ENCODE peak calls at places on chromosomes 5 and 9, in four cellular contexts. Y, C, K and G are unnamed samples.

GRCh38 chr5:100706796-100707195 is 171.6 kb downstream of the FAM174A start:
- DNase-seq in Y (no peak), C (no peak), K (no peak), G (no peak)

GRCh38 chr9:123718188-123718587 is 211.7 kb downstream of the DENND1A start:
- DNase-seq in Y (no peak), C (no peak), K (no peak), G (no peak)

GRCh38 chr9:13444272-13444608 is 164.7 kb upstream of the MPDZ start:
- DNase-seq in Y (no peak), C (no peak), K (no peak), G (no peak)

GRCh38 chr5:179795863-179796833 is 2.4 kb downstream of the LTC4S start:
- DNase-seq in Y (peak), C (peak), K (peak), G (peak)

GRCh38 chr9:82555408-82555807 is 507.5 kb downstream of the RASEF start:
- DNase-seq in Y (no peak), C (no peak), K (no peak), G (no peak)

GRCh38 chr5:14138608-14139540 is 4.3 kb upstream of the TRIO start:
- DNase-seq in Y (no peak), C (no peak), K (no peak), G (no peak)

GRCh38 chr5:173825215-173825865 is 62.8 kb upstream of the CPEB4 start:
- DNase-seq in Y (no peak), C (no peak), K (no peak), G (no peak)

GRCh38 chr5:53161876-53162275 is 52.3 kb upstream of the MOCS2 start:
- DNase-seq in Y (no peak), C (no peak), K (no peak), G (no peak)

GRCh38 chr5:95843733-95844223 is 21.3 kb upstream of the GLRX start:
- DNase-seq in Y (no peak), C (peak), K (no peak), G (no peak)

GRCh38 chr9:34383904-34384303 is 7.2 kb upstream of the MYORG start:
- DNase-seq in Y (no peak), C (no peak), K (no peak), G (no peak)

GRCh38 chr5:55231476-55232193 is 1.8 kb downstream of the CCNO start:
- DNase-seq in Y (no peak), C (no peak), K (no peak), G (peak)

GRCh38 chr5:106127341-106127781 is 1543.4 kb downstream of the EFNA5 start:
- DNase-seq in Y (no peak), C (no peak), K (no peak), G (no peak)

GRCh38 chr5:143546394-143546793 is 142.9 kb upstream of the NR3C1 start:
- DNase-seq in Y (no peak), C (no peak), K (no peak), G (no peak)

GRCh38 chr5:53113947-53114346 is 4.4 kb upstream of the MOCS2 start:
- DNase-seq in Y (no peak), C (no peak), K (no peak), G (no peak)

GRCh38 chr5:132526974-132527564 is 16.3 kb downstream of the IL5 start:
- DNase-seq in Y (no peak), C (no peak), K (no peak), G (no peak)

GRCh38 chr9:81393985-81394811 is 295.1 kb downstream of the TLE1 start:
- DNase-seq in Y (no peak), C (peak), K (no peak), G (no peak)

GRCh38 chr9:6944093-6944551 is 186.3 kb downstream of the KDM4C start:
- DNase-seq in Y (no peak), C (no peak), K (no peak), G (no peak)

GRCh38 chr5:160293901-160294561 is 18.3 kb downstream of the CCNJL start:
- DNase-seq in Y (peak), C (no peak), K (no peak), G (no peak)

GRCh38 chr5:117065161-117065560 is 490.5 kb upstream of the SEMA6A start:
- DNase-seq in Y (no peak), C (no peak), K (no peak), G (no peak)

GRCh38 chr5:59351076-59351794 is 542.3 kb downstream of the PDE4D start:
- DNase-seq in Y (no peak), C (no peak), K (no peak), G (no peak)

GRCh38 chr5:16160706-16161105 is 18.9 kb downstream of the MARCHF11 start:
- DNase-seq in Y (no peak), C (no peak), K (no peak), G (peak)

GRCh38 chr5:94485017-94485517 is 133.3 kb downstream of the KIAA0825 start:
- DNase-seq in Y (no peak), C (no peak), K (no peak), G (no peak)

GRCh38 chr9:83544002-83544698 is 5.9 kb upstream of the FRMD3 start:
- DNase-seq in Y (no peak), C (no peak), K (no peak), G (peak)

GRCh38 chr5:173923236-173924104 is 35.3 kb downstream of the CPEB4 start:
- DNase-seq in Y (no peak), C (no peak), K (no peak), G (no peak)

GRCh38 chr9:111597852-111598729 is 1.4 kb downstream of the PTGR1 start:
- DNase-seq in Y (peak), C (peak), K (peak), G (peak)

GRCh38 chr5:116671211-116671736 is 96.7 kb upstream of the SEMA6A start:
- DNase-seq in Y (no peak), C (no peak), K (no peak), G (peak)

GRCh38 chr5:119055267-119055666 is 15.6 kb upstream of the DMXL1 start:
- DNase-seq in Y (no peak), C (no peak), K (no peak), G (no peak)

GRCh38 chr5:159850192-159850573 is 66.1 kb upstream of the ADRA1B start:
- DNase-seq in Y (no peak), C (no peak), K (no peak), G (no peak)

GRCh38 chr5:141484499-141485304 is at the start of gene PCDHGC4:
- DNase-seq in Y (no peak), C (no peak), K (no peak), G (peak)

GRCh38 chr9:17019398-17019797 is 115.4 kb upstream of the CNTLN start:
- DNase-seq in Y (no peak), C (no peak), K (no peak), G (no peak)

GRCh38 chr5:158700231-158700996 is 399.3 kb downstream of the EBF1 start:
- DNase-seq in Y (no peak), C (no peak), K (no peak), G (no peak)

GRCh38 chr9:130243015-130243881 is 22.3 kb upstream of the HMCN2 start:
- DNase-seq in Y (peak), C (peak), K (peak), G (peak)